ENCODE peak calls at places on chromosomes 2 and 18, in five cellular contexts. W, L, I, E and G are unnamed samples.

GRCh38 chr18:73520229-73520628 is 627.4 kb downstream of the FBXO15 start:
- DNase-seq in L (no peak), E (no peak), I (no peak), W (no peak), G (no peak)

GRCh38 chr18:37421349-37422080 is 144.1 kb downstream of the CELF4 start:
- DNase-seq in W (no peak), L (no peak), I (no peak), E (no peak), G (no peak)

GRCh38 chr2:240593703-240594451 is 7.3 kb downstream of the CAPN10 start:
- DNase-seq in I (no peak), L (no peak), E (peak; percentile 76), W (no peak), G (no peak)

GRCh38 chr18:12750076-12750707 is 47.4 kb downstream of the PSMG2 start:
- DNase-seq in W (peak; percentile 22), E (no peak), L (no peak), I (no peak), G (no peak)

GRCh38 chr18:21980744-21981143 is 188.6 kb upstream of the GATA6 start:
- DNase-seq in E (no peak), W (no peak), I (no peak), L (no peak), G (no peak)

GRCh38 chr18:35605686-35606417 is 24.3 kb downstream of the GALNT1 start:
- DNase-seq in L (no peak), W (no peak), E (no peak), I (no peak), G (no peak)

GRCh38 chr18:21298351-21298750 is 56.3 kb downstream of the GREB1L start:
- DNase-seq in L (no peak), I (no peak), W (no peak), E (no peak), G (no peak)

GRCh38 chr2:240840435-240841060 is 20.5 kb upstream of the KIF1A start:
- DNase-seq in E (no peak), W (peak; percentile 39), I (no peak), L (no peak), G (no peak)

GRCh38 chr2:8121826-8122505 is 559.9 kb upstream of the ID2 start:
- DNase-seq in E (no peak), I (no peak), L (no peak), W (no peak), G (no peak)

GRCh38 chr2:141055526-141055925 is 1075.3 kb downstream of the LRP1B start:
- DNase-seq in L (no peak), E (no peak), W (peak; percentile 87), I (no peak), G (no peak)

GRCh38 chr2:84038866-84039265 is 420.2 kb downstream of the SUCLG1 start:
- DNase-seq in L (no peak), E (no peak), W (no peak), I (no peak), G (no peak)

GRCh38 chr2:84029903-84030559 is 429.0 kb downstream of the SUCLG1 start:
- DNase-seq in I (no peak), E (no peak), L (no peak), W (no peak), G (no peak)

GRCh38 chr2:84031312-84031711 is 427.8 kb downstream of the SUCLG1 start:
- DNase-seq in W (no peak), L (no peak), I (no peak), E (no peak), G (no peak)

DNA sequence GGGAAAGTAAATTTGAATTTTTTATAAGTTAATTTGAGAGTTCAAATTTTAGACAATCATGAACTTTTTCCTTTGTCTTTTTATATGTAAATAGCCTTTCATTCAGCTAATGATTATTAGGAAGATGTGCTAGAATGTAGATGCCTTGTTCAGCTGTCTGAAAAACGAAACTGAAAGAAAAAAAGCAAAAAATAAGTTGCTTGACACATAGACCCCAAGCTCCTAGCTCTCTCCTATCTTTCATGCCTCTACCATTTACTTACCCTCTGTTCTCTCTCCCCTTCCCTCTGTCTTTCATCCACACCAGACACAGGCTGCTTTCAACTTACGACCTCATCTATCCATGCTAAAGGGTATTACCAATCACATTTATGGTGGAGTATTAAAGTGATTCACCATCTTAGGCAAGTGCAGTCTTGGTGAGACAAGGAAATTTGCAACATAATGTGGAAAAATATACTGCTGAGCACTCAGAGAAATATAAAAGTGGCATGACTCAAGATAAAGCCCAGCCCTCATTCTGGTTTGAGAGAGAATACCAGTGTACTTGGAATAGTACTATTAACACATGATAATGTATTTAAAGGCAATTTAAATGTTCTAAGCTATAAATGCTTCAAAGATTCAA is 425.6 kb downstream of the SUCLG1 start:
- DNase-seq in E (no peak), I (no peak), W (no peak), L (no peak), G (no peak)
- H3K4me1 ChIP-seq in E (no peaks in the 10 kb centered on the region), I (no peaks in the 10 kb centered on the region), W (no peaks in the 10 kb centered on the region), L (no peaks in the 10 kb centered on the region), G (no peaks in the 10 kb centered on the region)

DNA sequence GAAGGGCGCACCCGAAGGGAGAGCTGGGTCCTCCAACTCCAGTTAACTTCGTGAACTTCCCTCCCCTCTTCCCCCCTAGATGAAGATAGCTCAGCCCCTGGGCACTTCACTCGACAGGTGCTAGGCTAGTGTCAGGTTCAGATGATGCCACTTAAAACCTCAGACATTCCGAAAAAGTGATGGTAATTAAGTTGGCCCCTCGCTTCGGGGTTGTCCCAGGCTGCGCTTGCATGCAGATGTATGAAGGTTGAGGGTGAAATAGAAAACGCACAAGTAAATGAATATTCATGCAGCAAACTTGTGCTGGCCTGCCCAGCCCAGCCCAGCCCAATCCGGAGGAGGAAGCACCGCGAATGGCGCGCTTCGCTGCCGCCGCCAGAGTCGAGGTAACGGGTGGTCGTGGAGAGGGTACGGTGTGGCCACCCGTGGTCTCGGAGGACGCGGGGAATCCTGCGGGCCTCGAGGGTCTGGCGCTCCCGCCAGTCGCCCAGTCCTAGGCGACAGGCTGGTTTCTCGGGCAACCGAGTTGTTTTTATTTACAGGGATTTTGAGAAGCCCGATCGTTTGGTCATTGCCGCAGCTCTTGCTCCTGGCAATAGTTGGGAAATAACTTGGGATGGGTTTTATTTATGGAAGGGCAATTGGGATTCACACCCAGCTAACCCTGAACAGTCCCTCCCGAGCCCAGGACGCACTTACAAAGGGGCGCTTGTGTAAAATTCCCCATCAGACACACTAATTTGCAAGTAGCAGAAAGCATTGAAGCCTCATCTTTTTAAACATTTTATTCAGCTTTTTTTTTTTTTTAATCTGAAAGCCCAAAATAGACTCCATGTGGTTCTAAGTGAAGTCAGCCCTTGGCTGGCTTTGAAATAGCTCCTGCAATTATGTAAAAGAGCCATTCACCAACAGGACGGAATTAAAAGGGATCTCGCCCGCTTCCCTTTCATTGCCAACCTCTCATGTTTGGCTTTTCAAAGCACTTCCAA is 3.3 kb upstream of the GBX2 start:
- DNase-seq in L (no peak), W (no peak), I (no peak), E (no peak), G (no peak)
- H3K4me3 ChIP-seq in L (peak overlapping the region; percentile 9), W (no peak overlapping the region), I (no peak overlapping the region), E (no peak overlapping the region), G (no peak overlapping the region)

DNA sequence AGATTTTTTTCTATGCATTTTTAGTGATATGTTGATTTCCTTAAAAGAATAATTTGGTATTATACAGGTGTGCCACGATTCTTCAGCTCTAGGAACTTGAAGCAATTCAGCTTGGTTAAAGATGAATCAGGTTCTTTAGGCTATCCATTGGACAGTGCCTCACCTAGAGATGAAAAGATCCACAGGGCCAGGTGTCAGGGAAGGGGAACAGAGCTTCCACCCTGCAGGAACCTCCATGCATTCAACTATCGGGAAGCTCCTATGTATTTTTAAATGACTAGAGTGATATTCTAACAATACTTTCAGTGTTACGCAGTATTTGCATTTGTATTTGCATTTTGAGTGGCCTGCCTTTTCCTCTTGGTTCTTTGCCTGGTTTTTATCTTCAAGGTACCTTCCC is 40.2 kb downstream of the PKP4 start:
- DNase-seq in W (no peak), E (no peak), I (no peak), L (no peak), G (no peak)
- H3K27ac ChIP-seq in W (no peak overlapping the region), E (no peak overlapping the region), I (no peak overlapping the region), L (no peak overlapping the region), G (no peak overlapping the region)

GRCh38 chr2:137976274-137976673 is 12.0 kb downstream of the HNMT start:
- DNase-seq in L (no peak), I (no peak), W (no peak), E (no peak), G (no peak)
- H3K4me1 ChIP-seq in L (peaks cover 9% of the 10 kb centered on the region), I (peaks cover 3% of the 10 kb centered on the region), W (no peaks in the 10 kb centered on the region), E (no peaks in the 10 kb centered on the region), G (peaks cover 10% of the 10 kb centered on the region)

GRCh38 chr18:25349926-25350560 is 1.9 kb downstream of the ZNF521 start:
- DNase-seq in L (no peak), E (peak; percentile 42), W (no peak), I (no peak), G (no peak)

GRCh38 chr18:25351280-25351772 is 640 bp downstream of the ZNF521 start:
- DNase-seq in I (no peak), E (no peak), W (no peak), L (no peak), G (no peak)

GRCh38 chr18:25350561-25351201 is 1.3 kb downstream of the ZNF521 start:
- DNase-seq in W (peak; percentile 47), I (peak; percentile 81), L (no peak), E (peak; percentile 64), G (no peak)

GRCh38 chr18:25349131-25349925 is 2.6 kb downstream of the ZNF521 start:
- DNase-seq in W (peak; percentile 57), I (peak; percentile 72), E (peak; percentile 55), L (no peak), G (no peak)

GRCh38 chr18:25348361-25349130 is 3.4 kb downstream of the ZNF521 start:
- DNase-seq in I (peak; percentile 37), W (no peak), E (no peak), L (no peak), G (no peak)
- H3K4me3 ChIP-seq in I (peak overlapping the region; percentile 78), W (peak overlapping the region; percentile 88), E (peak overlapping the region; percentile 81), L (peak overlapping the region; percentile 70), G (peak overlapping the region; percentile 92)